ENCODE peak calls at places on chromosomes 4 and X, in four cellular contexts. H is posterior cingulate gyrus; W is stimulated activated CD8-positive, alpha-beta memory T cell treated with anti-CD3 and anti-CD28 coated beads, Interleukin-7, amount 100 ng/mL, for 4 hours; V is NCI-H1105 treated with DMSO at 0.1 percent for 48 hours. N is an unnamed sample.

GRCh38 chr4:121656269-121656641 is 40.5 kb downstream of the ANXA5 start:
- DNase-seq in H (peak), W (no peak), V (peak), N (peak)

GRCh38 chrX:45769919-45770582 is 569.4 kb upstream of the DIPK2B start:
- DNase-seq in W (peak), V (no peak), H (no peak), N (peak)

GRCh38 chr4:11232004-11232403 is 196.7 kb downstream of the HS3ST1 start:
- DNase-seq in H (no peak), V (peak), W (no peak), N (no peak)

GRCh38 chr4:94924566-94924965 is 166.8 kb downstream of the BMPR1B start:
- DNase-seq in W (no peak), H (no peak), V (no peak), N (no peak)

GRCh38 chrX:115018944-115019343 is 1.5 kb upstream of the IL13RA2 start:
- DNase-seq in H (no peak), V (no peak), W (no peak), N (no peak)

GRCh38 chrX:140983730-140984129 is 18.7 kb upstream of the SPANXB1 start:
- DNase-seq in W (no peak), H (no peak), V (no peak), N (no peak)

GRCh38 chr4:187128971-187129370 is 405.3 kb upstream of the FAT1 start:
- DNase-seq in H (no peak), V (no peak), W (no peak), N (no peak)

GRCh38 chr4:87530868-87531267 is 1.7 kb upstream of the SPARCL1 start:
- DNase-seq in W (no peak), H (peak), V (peak), N (peak)

GRCh38 chr4:84232311-84233095 is 266.6 kb downstream of the NKX6-1 start:
- DNase-seq in H (no peak), V (no peak), W (no peak), N (no peak)

GRCh38 chrX:729583-730409 is 99.2 kb downstream of the SHOX start:
- DNase-seq in H (no peak), W (no peak), V (no peak), N (no peak)

GRCh38 chrX:136953867-136954787 is 73.6 kb upstream of the RBMX start:
- DNase-seq in W (peak), H (peak), V (peak), N (peak)

GRCh38 chrX:149513713-149514427 is 8.8 kb upstream of the IDS start:
- DNase-seq in V (no peak), H (no peak), W (no peak), N (no peak)

GRCh38 chr4:189974056-189974455 is 33.4 kb downstream of the FRG1 start:
- DNase-seq in W (no peak), V (no peak), H (no peak), N (no peak)

GRCh38 chr4:7734651-7735260 is 204.9 kb downstream of the AFAP1 start:
- DNase-seq in V (no peak), H (no peak), W (no peak), N (no peak)

GRCh38 chrX:45771560-45772340 is 571.1 kb upstream of the DIPK2B start:
- DNase-seq in W (peak), H (no peak), V (no peak), N (no peak)